ENCODE peak calls at places on chromosomes 16 and 17, in seven cellular contexts. M, T, C, Z, U, X and H are unnamed samples.
A peak's percentile ranks its signal among the peaks of the same experiment; 100 is the strongest.

GRCh38 chr17:21278304-21279197 is 6.0 kb upstream of the MAP2K3 start:
- DNase-seq in T (no peak), M (no peak), Z (peak; percentile 38), X (peak; percentile 47), U (no peak), C (no peak), H (no peak)

GRCh38 chr17:43431741-43432523 is 33.1 kb downstream of the ARL4D start:
- DNase-seq in M (no peak), C (peak; percentile 32), Z (no peak), X (peak; percentile 48), T (peak; percentile 74), U (peak; percentile 80), H (peak; percentile 39)

GRCh38 chr16:75942901-75943300 is 216.6 kb upstream of the CPHXL start:
- DNase-seq in T (no peak), M (no peak), X (no peak), C (no peak), Z (no peak), U (no peak), H (no peak)

GRCh38 chr16:34078697-34079096 is 619.3 kb downstream of the TP53TG3F start:
- DNase-seq in X (no peak), Z (no peak), M (no peak), U (no peak), T (no peak), C (no peak), H (no peak)

GRCh38 chr17:46777943-46778915 is 40.3 kb downstream of the WNT3 start:
- DNase-seq in C (no peak), M (no peak), U (no peak), T (peak; percentile 29), X (no peak), Z (no peak), H (peak; percentile 57)

GRCh38 chr17:30716461-30717289 is 107.8 kb downstream of the CRLF3 start:
- DNase-seq in U (no peak), Z (no peak), M (no peak), C (no peak), T (no peak), X (no peak), H (peak; percentile 69)

GRCh38 chr17:61477204-61477834 is 25.1 kb downstream of the TBX4 start:
- DNase-seq in C (no peak), T (no peak), Z (no peak), M (no peak), U (no peak), X (no peak), H (peak; percentile 77)

GRCh38 chr17:5516060-5516792 is 29.9 kb downstream of the MIS12 start:
- DNase-seq in U (peak; percentile 49), X (no peak), C (no peak), Z (peak; percentile 87), M (no peak), T (no peak), H (no peak)

GRCh38 chr16:74667215-74667765 is 613 bp upstream of the RFWD3 start:
- DNase-seq in C (peak; percentile 13), U (no peak), Z (no peak), M (no peak), X (no peak), T (peak; percentile 51), H (peak; percentile 74)

GRCh38 chr17:28493467-28493866 is 12.7 kb upstream of the FOXN1 start:
- DNase-seq in Z (no peak), T (no peak), C (no peak), U (no peak), X (no peak), M (no peak), H (no peak)

GRCh38 chr17:17681187-17681743 is at the start of gene RAI1:
- DNase-seq in T (peak; percentile 93), C (peak; percentile 78), M (peak; percentile 73), X (peak; percentile 44), U (peak; percentile 75), Z (peak; percentile 86), H (peak; percentile 96)

GRCh38 chr17:52025231-52025630 is 133.3 kb downstream of the CA10 start:
- DNase-seq in C (no peak), U (no peak), X (no peak), M (no peak), T (no peak), Z (no peak), H (no peak)

GRCh38 chr17:77354420-77354720 is 213.6 kb downstream of the SEC14L1 start:
- DNase-seq in X (no peak), M (no peak), C (no peak), Z (no peak), T (no peak), U (no peak), H (no peak)

GRCh38 chr17:12620200-12620720 is 45.4 kb upstream of the MYOCD start:
- DNase-seq in U (no peak), T (peak; percentile 14), C (no peak), M (no peak), X (no peak), Z (no peak), H (peak; percentile 13)

GRCh38 chr16:79001156-79001997 is 599.2 kb downstream of the MAF start:
- DNase-seq in Z (no peak), C (no peak), M (no peak), X (no peak), U (no peak), T (no peak), H (peak; percentile 78)

GRCh38 chr17:65557349-65558310 is 3.8 kb downstream of the AXIN2 start:
- DNase-seq in C (no peak), U (no peak), M (no peak), Z (no peak), T (no peak), X (no peak), H (no peak)

GRCh38 chr17:65556910-65557348 is 4.5 kb downstream of the AXIN2 start:
- DNase-seq in X (no peak), M (no peak), C (no peak), U (no peak), T (no peak), Z (no peak), H (no peak)

GRCh38 chr17:65558683-65559311 is 2.7 kb downstream of the AXIN2 start:
- DNase-seq in Z (no peak), X (no peak), M (no peak), T (peak; percentile 14), C (no peak), U (no peak), H (peak; percentile 77)

GRCh38 chr17:65559483-65559801 is 2.0 kb downstream of the AXIN2 start:
- DNase-seq in X (no peak), T (no peak), M (no peak), C (no peak), U (no peak), Z (no peak), H (no peak)

DNA sequence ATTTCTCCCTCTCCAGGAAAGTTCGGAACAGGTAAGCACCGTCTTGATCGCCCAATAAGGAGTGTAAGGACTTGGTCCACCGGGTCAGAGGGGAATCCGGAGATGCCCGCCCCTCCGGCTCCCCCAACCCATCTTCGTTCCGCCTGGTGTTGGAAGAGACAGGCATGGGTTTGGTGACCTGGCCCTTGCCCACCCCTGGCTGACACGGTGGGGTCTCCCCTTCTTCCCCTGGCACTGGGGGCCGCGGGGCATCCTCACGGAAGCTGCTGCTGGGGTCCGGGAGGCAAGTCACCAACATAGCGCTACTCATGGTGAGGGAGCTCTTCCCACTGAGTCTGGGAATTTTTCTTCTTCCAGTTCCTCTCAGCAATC is 3.2 kb downstream of the AXIN2 start:
- DNase-seq in Z (no peak), C (no peak), U (no peak), T (no peak), M (no peak), X (no peak), H (no peak)
- H3K4me3 ChIP-seq in Z (no peak overlapping the region), C (no peak overlapping the region), U (peak overlapping the region; percentile 57), T (peak overlapping the region; percentile 91), M (no peak overlapping the region), X (no peak overlapping the region), H (peak overlapping the region; percentile 89)

DNA sequence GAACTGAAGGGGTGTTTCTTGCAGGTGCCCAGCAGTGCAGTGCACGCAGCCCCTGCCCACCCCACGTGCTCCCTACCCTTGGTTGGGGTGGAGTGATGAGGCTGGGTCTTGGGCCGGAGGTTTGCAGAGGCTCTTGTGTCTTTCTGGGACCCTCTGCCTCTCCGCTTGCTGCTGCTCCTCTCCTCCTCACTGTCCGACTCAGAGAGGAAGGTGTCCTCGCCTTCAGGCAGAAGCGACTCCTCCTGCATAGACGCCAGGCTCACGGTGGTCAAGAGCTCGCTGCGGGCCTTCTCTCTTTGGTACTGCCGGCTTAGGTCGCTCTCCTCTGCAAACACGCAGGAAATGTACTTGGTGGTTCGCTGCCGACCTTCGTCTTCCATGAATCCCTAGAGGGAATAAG is 42.9 kb downstream of the GTF3C1 start:
- DNase-seq in M (no peak), Z (no peak), U (no peak), X (no peak), T (no peak), C (no peak), H (no peak)
- H3K36me3 ChIP-seq in M (peaks cover 17% of the 10 kb centered on the region), Z (peaks cover 20% of the 10 kb centered on the region), U (no peaks in the 10 kb centered on the region), X (peaks cover 100% of the 10 kb centered on the region), T (peaks cover 72% of the 10 kb centered on the region), C (peaks cover 69% of the 10 kb centered on the region), H (peaks cover 61% of the 10 kb centered on the region)

GRCh38 chr17:33267881-33268548 is 25.1 kb downstream of the ASIC2 start:
- DNase-seq in U (no peak), T (no peak), C (no peak), X (no peak), Z (no peak), M (no peak), H (no peak)

GRCh38 chr17:33266611-33267010 is 26.5 kb downstream of the ASIC2 start:
- DNase-seq in X (no peak), M (no peak), Z (no peak), T (peak; percentile 22), U (no peak), C (no peak), H (no peak)

GRCh38 chr17:33272438-33272837 is 20.7 kb downstream of the ASIC2 start:
- DNase-seq in M (no peak), U (no peak), C (no peak), T (no peak), X (no peak), Z (no peak), H (no peak)

GRCh38 chr17:33267279-33267790 is 25.8 kb downstream of the ASIC2 start:
- DNase-seq in Z (peak; percentile 84), U (no peak), T (peak; percentile 41), X (no peak), C (no peak), M (no peak), H (no peak)

GRCh38 chr17:33269337-33270060 is 23.6 kb downstream of the ASIC2 start:
- DNase-seq in C (no peak), M (no peak), Z (no peak), T (peak; percentile 89), X (no peak), U (no peak), H (no peak)
- H3K27me3 ChIP-seq in C (no peaks in the 10 kb centered on the region), M (no peaks in the 10 kb centered on the region), Z (no peaks in the 10 kb centered on the region), T (no peaks in the 10 kb centered on the region), X (no peaks in the 10 kb centered on the region), U (no peaks in the 10 kb centered on the region), H (peaks cover 2% of the 10 kb centered on the region)

GRCh38 chr16:84116720-84117481 is at the start of gene MBTPS1:
- DNase-seq in Z (peak; percentile 94), C (peak; percentile 98), M (peak; percentile 98), T (peak; percentile 99), U (peak; percentile 97), X (peak; percentile 93), H (peak; percentile 99)

GRCh38 chr16:84120023-84120422 is 3.3 kb upstream of the MBTPS1 start:
- DNase-seq in M (no peak), U (no peak), Z (no peak), X (no peak), C (no peak), T (no peak), H (no peak)

GRCh38 chr16:84121007-84121406 is 4.3 kb upstream of the MBTPS1 start:
- DNase-seq in C (no peak), X (no peak), T (no peak), Z (no peak), M (no peak), U (no peak), H (no peak)

GRCh38 chr16:84117482-84117843 is 721 bp upstream of the MBTPS1 start:
- DNase-seq in Z (peak; percentile 7), T (peak; percentile 26), X (no peak), M (no peak), U (no peak), C (no peak), H (peak; percentile 73)

GRCh38 chr16:84119368-84119767 is 2.6 kb upstream of the MBTPS1 start:
- DNase-seq in C (no peak), Z (peak; percentile 28), T (no peak), M (no peak), U (no peak), X (no peak), H (no peak)
- H3K4me3 ChIP-seq in C (no peak overlapping the region), Z (no peak overlapping the region), T (no peak overlapping the region), M (no peak overlapping the region), U (no peak overlapping the region), X (no peak overlapping the region), H (no peak overlapping the region)